ENCODE peak calls at places on chromosomes 7 and 10, in seven cellular contexts. O is germinal center, C is GM23248, Z is retina, H is LoVo, I is AG08395, T is skeletal muscle cell. J is an unnamed sample.
A peak's percentile ranks its signal among the peaks of the same experiment; 100 is the strongest.

GRCh38 chr7:2824678-2825461 is 19.2 kb downstream of the GNA12 start:
- DNase-seq in O (no peak), C (no peak), Z (peak; percentile 38), H (no peak), I (no peak), T (no peak), J (no peak)

GRCh38 chr10:95277201-95277570 is 13.6 kb downstream of the PDLIM1 start:
- DNase-seq in O (no peak), C (no peak), Z (no peak), H (no peak), I (no peak), T (no peak), J (no peak)

GRCh38 chr10:72328045-72328828 is 26.5 kb downstream of the DNAJB12 start:
- DNase-seq in O (no peak), C (peak; percentile 72), Z (peak; percentile 82), H (peak; percentile 56), I (peak; percentile 69), T (no peak), J (peak; percentile 89)

GRCh38 chr7:19930851-19931250 is 157.4 kb upstream of the TMEM196 start:
- DNase-seq in O (no peak), C (peak; percentile 2), Z (no peak), H (no peak), I (no peak), T (no peak), J (no peak)

GRCh38 chr7:158259141-158259540 is 328.5 kb downstream of the PTPRN2 start:
- DNase-seq in O (no peak), C (no peak), Z (no peak), H (no peak), I (no peak), T (no peak), J (no peak)

GRCh38 chr10:1530871-1531517 is 206.3 kb downstream of the ADARB2 start:
- DNase-seq in O (no peak), C (no peak), Z (no peak), H (no peak), I (no peak), T (no peak), J (peak; percentile 25)

GRCh38 chr10:31075434-31075833 is 43.8 kb upstream of the ZNF438 start:
- DNase-seq in O (no peak), C (peak; percentile 93), Z (no peak), H (peak; percentile 8), I (peak; percentile 76), T (peak; percentile 90), J (no peak)

GRCh38 chr7:2084331-2084730 is 148.4 kb downstream of the MAD1L1 start:
- DNase-seq in O (no peak), C (no peak), Z (no peak), H (no peak), I (no peak), T (no peak), J (no peak)

GRCh38 chr10:75083972-75084833 is 27.3 kb upstream of the SAMD8 start:
- DNase-seq in O (no peak), C (peak; percentile 43), Z (peak; percentile 63), H (no peak), I (peak; percentile 21), T (peak; percentile 18), J (no peak)

GRCh38 chr7:39624935-39625694 is 1.7 kb downstream of the RALA start:
- DNase-seq in O (no peak), C (peak; percentile 72), Z (no peak), H (no peak), I (no peak), T (no peak), J (no peak)

GRCh38 chr7:11343818-11344413 is 370.2 kb downstream of the PHF14 start:
- DNase-seq in O (peak; percentile 8), C (peak; percentile 61), Z (peak; percentile 75), H (peak; percentile 50), I (peak; percentile 41), T (no peak), J (no peak)

GRCh38 chr10:105434970-105435369 is 793.9 kb downstream of the SORCS3 start:
- DNase-seq in O (no peak), C (no peak), Z (no peak), H (no peak), I (no peak), T (no peak), J (no peak)

GRCh38 chr7:6238309-6238925 is 34.0 kb downstream of the CYTH3 start:
- DNase-seq in O (no peak), C (no peak), Z (no peak), H (no peak), I (no peak), T (no peak), J (no peak)

GRCh38 chr10:100282907-100283306 is 3.6 kb downstream of the BLOC1S2 start:
- DNase-seq in O (peak; percentile 16), C (no peak), Z (no peak), H (no peak), I (no peak), T (no peak), J (no peak)

GRCh38 chr7:111051832-111052231 is 39.1 kb upstream of the LRRN3 start:
- DNase-seq in O (no peak), C (no peak), Z (no peak), H (no peak), I (no peak), T (no peak), J (no peak)

GRCh38 chr10:88952647-88953111 is at the start of gene ACTA2:
- DNase-seq in O (no peak), C (peak; percentile 78), Z (no peak), H (no peak), I (peak; percentile 56), T (no peak), J (peak; percentile 87)

GRCh38 chr10:59851864-59852263 is 54.5 kb downstream of the CCDC6 start:
- DNase-seq in O (no peak), C (no peak), Z (no peak), H (no peak), I (no peak), T (no peak), J (no peak)

GRCh38 chr7:140940866-140941265 is 16.1 kb upstream of the BRAF start:
- DNase-seq in O (no peak), C (peak; percentile 4), Z (no peak), H (no peak), I (no peak), T (no peak), J (no peak)